ENCODE peak calls at places on chromosomes 7 and 10, in six cellular contexts. One of them, this sample, is unnamed.

GRCh38 chr10:109963439-109963838 is 40.1 kb upstream of the XPNPEP1 start:
- DNase-seq in aorta: no peak
- DNase-seq in bronchial epithelial cell: no peak
- DNase-seq in substantia nigra: no peak
- DNase-seq in natural killer cell treated with Interleukin-12 subunit alpha and Interleukin-12 subunit beta and Interleukin-15 and Interleukin-18, amount 100 ng/mL, for 72 hours: no peak
- DNase-seq in HS-5: no peak
- DNase-seq in this sample: no peak

GRCh38 chr10:99325261-99325660 is 3.9 kb upstream of the CNNM1 start:
- DNase-seq in natural killer cell treated with Interleukin-12 subunit alpha and Interleukin-12 subunit beta and Interleukin-15 and Interleukin-18, amount 100 ng/mL, for 72 hours: no peak
- DNase-seq in HS-5: no peak
- DNase-seq in aorta: no peak
- DNase-seq in substantia nigra: no peak
- DNase-seq in bronchial epithelial cell: no peak
- DNase-seq in this sample: no peak

GRCh38 chr7:32094516-32094915 is 24.3 kb upstream of the PDE1C start:
- DNase-seq in substantia nigra: no peak
- DNase-seq in natural killer cell treated with Interleukin-12 subunit alpha and Interleukin-12 subunit beta and Interleukin-15 and Interleukin-18, amount 100 ng/mL, for 72 hours: no peak
- DNase-seq in bronchial epithelial cell: no peak
- DNase-seq in aorta: no peak
- DNase-seq in HS-5: no peak
- DNase-seq in this sample: no peak

GRCh38 chr7:25180946-25181345 is 47.3 kb downstream of the NPVF start:
- DNase-seq in natural killer cell treated with Interleukin-12 subunit alpha and Interleukin-12 subunit beta and Interleukin-15 and Interleukin-18, amount 100 ng/mL, for 72 hours: no peak
- DNase-seq in bronchial epithelial cell: no peak
- DNase-seq in HS-5: no peak
- DNase-seq in aorta: no peak
- DNase-seq in substantia nigra: no peak
- DNase-seq in this sample: no peak

GRCh38 chr10:120490288-120490687 is 33.3 kb downstream of the PLPP4 start:
- DNase-seq in HS-5: no peak
- DNase-seq in bronchial epithelial cell: no peak
- DNase-seq in aorta: no peak
- DNase-seq in natural killer cell treated with Interleukin-12 subunit alpha and Interleukin-12 subunit beta and Interleukin-15 and Interleukin-18, amount 100 ng/mL, for 72 hours: no peak
- DNase-seq in substantia nigra: no peak
- DNase-seq in this sample: no peak

GRCh38 chr7:148563583-148564274 is 26.8 kb upstream of the C7orf33 start:
- DNase-seq in substantia nigra: no peak
- DNase-seq in bronchial epithelial cell: no peak
- DNase-seq in aorta: no peak
- DNase-seq in natural killer cell treated with Interleukin-12 subunit alpha and Interleukin-12 subunit beta and Interleukin-15 and Interleukin-18, amount 100 ng/mL, for 72 hours: no peak
- DNase-seq in HS-5: no peak
- DNase-seq in this sample: no peak

GRCh38 chr7:154553711-154554265 is 449.1 kb downstream of the PAXIP1 start:
- DNase-seq in natural killer cell treated with Interleukin-12 subunit alpha and Interleukin-12 subunit beta and Interleukin-15 and Interleukin-18, amount 100 ng/mL, for 72 hours: no peak
- DNase-seq in HS-5: no peak
- DNase-seq in aorta: no peak
- DNase-seq in substantia nigra: no peak
- DNase-seq in bronchial epithelial cell: no peak
- DNase-seq in this sample: no peak

GRCh38 chr10:5975641-5976473 is 1.5 kb downstream of the IL15RA start:
- DNase-seq in aorta: no peak
- DNase-seq in substantia nigra: peak
- DNase-seq in natural killer cell treated with Interleukin-12 subunit alpha and Interleukin-12 subunit beta and Interleukin-15 and Interleukin-18, amount 100 ng/mL, for 72 hours: peak
- DNase-seq in HS-5: no peak
- DNase-seq in bronchial epithelial cell: no peak
- DNase-seq in this sample: no peak

GRCh38 chr7:134029-134428 is 58.3 kb upstream of the FAM20C start:
- DNase-seq in aorta: no peak
- DNase-seq in substantia nigra: no peak
- DNase-seq in bronchial epithelial cell: no peak
- DNase-seq in HS-5: no peak
- DNase-seq in natural killer cell treated with Interleukin-12 subunit alpha and Interleukin-12 subunit beta and Interleukin-15 and Interleukin-18, amount 100 ng/mL, for 72 hours: no peak
- DNase-seq in this sample: no peak

GRCh38 chr10:131703527-131703926 is 197.3 kb upstream of the PPP2R2D start:
- DNase-seq in HS-5: no peak
- DNase-seq in natural killer cell treated with Interleukin-12 subunit alpha and Interleukin-12 subunit beta and Interleukin-15 and Interleukin-18, amount 100 ng/mL, for 72 hours: peak
- DNase-seq in aorta: peak
- DNase-seq in bronchial epithelial cell: no peak
- DNase-seq in substantia nigra: no peak
- DNase-seq in this sample: no peak

GRCh38 chr7:95859434-95859833 is 87.1 kb downstream of the DYNC1I1 start:
- DNase-seq in bronchial epithelial cell: peak
- DNase-seq in HS-5: no peak
- DNase-seq in natural killer cell treated with Interleukin-12 subunit alpha and Interleukin-12 subunit beta and Interleukin-15 and Interleukin-18, amount 100 ng/mL, for 72 hours: no peak
- DNase-seq in aorta: no peak
- DNase-seq in substantia nigra: no peak
- DNase-seq in this sample: no peak

GRCh38 chr10:45001382-45002148 is 842 bp downstream of the ZNF22 start:
- DNase-seq in HS-5: peak
- DNase-seq in natural killer cell treated with Interleukin-12 subunit alpha and Interleukin-12 subunit beta and Interleukin-15 and Interleukin-18, amount 100 ng/mL, for 72 hours: no peak
- DNase-seq in aorta: peak
- DNase-seq in bronchial epithelial cell: peak
- DNase-seq in substantia nigra: no peak
- DNase-seq in this sample: no peak

GRCh38 chr7:139543801-139544603 is 20.5 kb downstream of the CLEC2L start:
- DNase-seq in HS-5: no peak
- DNase-seq in bronchial epithelial cell: no peak
- DNase-seq in natural killer cell treated with Interleukin-12 subunit alpha and Interleukin-12 subunit beta and Interleukin-15 and Interleukin-18, amount 100 ng/mL, for 72 hours: no peak
- DNase-seq in substantia nigra: no peak
- DNase-seq in aorta: peak
- DNase-seq in this sample: no peak

GRCh38 chr10:50563906-50564305 is 59.9 kb downstream of the SGMS1 start:
- DNase-seq in bronchial epithelial cell: no peak
- DNase-seq in aorta: no peak
- DNase-seq in natural killer cell treated with Interleukin-12 subunit alpha and Interleukin-12 subunit beta and Interleukin-15 and Interleukin-18, amount 100 ng/mL, for 72 hours: no peak
- DNase-seq in HS-5: no peak
- DNase-seq in substantia nigra: no peak
- DNase-seq in this sample: no peak

GRCh38 chr7:155483868-155484325 is 26.0 kb downstream of the EN2 start:
- DNase-seq in substantia nigra: no peak
- DNase-seq in HS-5: no peak
- DNase-seq in bronchial epithelial cell: peak
- DNase-seq in natural killer cell treated with Interleukin-12 subunit alpha and Interleukin-12 subunit beta and Interleukin-15 and Interleukin-18, amount 100 ng/mL, for 72 hours: no peak
- DNase-seq in aorta: no peak
- DNase-seq in this sample: no peak

GRCh38 chr7:5670173-5670933 is 111.1 kb downstream of the RNF216 start:
- DNase-seq in substantia nigra: no peak
- DNase-seq in bronchial epithelial cell: no peak
- DNase-seq in aorta: no peak
- DNase-seq in natural killer cell treated with Interleukin-12 subunit alpha and Interleukin-12 subunit beta and Interleukin-15 and Interleukin-18, amount 100 ng/mL, for 72 hours: no peak
- DNase-seq in HS-5: no peak
- DNase-seq in this sample: no peak

GRCh38 chr7:149280661-149281507 is 18.9 kb downstream of the ZNF783 start:
- DNase-seq in bronchial epithelial cell: no peak
- DNase-seq in aorta: peak
- DNase-seq in natural killer cell treated with Interleukin-12 subunit alpha and Interleukin-12 subunit beta and Interleukin-15 and Interleukin-18, amount 100 ng/mL, for 72 hours: no peak
- DNase-seq in HS-5: no peak
- DNase-seq in substantia nigra: no peak
- DNase-seq in this sample: no peak

GRCh38 chr10:96688789-96689188 is 31.5 kb downstream of the PIK3AP1 start:
- DNase-seq in substantia nigra: no peak
- DNase-seq in bronchial epithelial cell: no peak
- DNase-seq in HS-5: no peak
- DNase-seq in natural killer cell treated with Interleukin-12 subunit alpha and Interleukin-12 subunit beta and Interleukin-15 and Interleukin-18, amount 100 ng/mL, for 72 hours: no peak
- DNase-seq in aorta: no peak
- DNase-seq in this sample: no peak

GRCh38 chr7:158064631-158065030 is 523.0 kb downstream of the PTPRN2 start:
- DNase-seq in natural killer cell treated with Interleukin-12 subunit alpha and Interleukin-12 subunit beta and Interleukin-15 and Interleukin-18, amount 100 ng/mL, for 72 hours: no peak
- DNase-seq in bronchial epithelial cell: no peak
- DNase-seq in substantia nigra: no peak
- DNase-seq in aorta: peak
- DNase-seq in HS-5: no peak
- DNase-seq in this sample: no peak

GRCh38 chr7:157684157-157684595 is 347.4 kb downstream of the DNAJB6 start:
- DNase-seq in natural killer cell treated with Interleukin-12 subunit alpha and Interleukin-12 subunit beta and Interleukin-15 and Interleukin-18, amount 100 ng/mL, for 72 hours: peak
- DNase-seq in HS-5: no peak
- DNase-seq in bronchial epithelial cell: no peak
- DNase-seq in aorta: no peak
- DNase-seq in substantia nigra: no peak
- DNase-seq in this sample: peak

GRCh38 chr10:132131581-132132250 is 55.0 kb upstream of the DPYSL4 start:
- DNase-seq in bronchial epithelial cell: no peak
- DNase-seq in substantia nigra: no peak
- DNase-seq in aorta: peak
- DNase-seq in HS-5: no peak
- DNase-seq in natural killer cell treated with Interleukin-12 subunit alpha and Interleukin-12 subunit beta and Interleukin-15 and Interleukin-18, amount 100 ng/mL, for 72 hours: peak
- DNase-seq in this sample: no peak

GRCh38 chr10:69644658-69645295 is 14.7 kb downstream of the FAM241B start:
- DNase-seq in aorta: peak
- DNase-seq in natural killer cell treated with Interleukin-12 subunit alpha and Interleukin-12 subunit beta and Interleukin-15 and Interleukin-18, amount 100 ng/mL, for 72 hours: peak
- DNase-seq in substantia nigra: peak
- DNase-seq in HS-5: peak
- DNase-seq in bronchial epithelial cell: peak
- DNase-seq in this sample: peak

GRCh38 chr7:148020679-148021078 is 569.9 kb upstream of the C7orf33 start:
- DNase-seq in aorta: no peak
- DNase-seq in substantia nigra: no peak
- DNase-seq in bronchial epithelial cell: no peak
- DNase-seq in HS-5: no peak
- DNase-seq in natural killer cell treated with Interleukin-12 subunit alpha and Interleukin-12 subunit beta and Interleukin-15 and Interleukin-18, amount 100 ng/mL, for 72 hours: no peak
- DNase-seq in this sample: no peak

GRCh38 chr10:7388602-7389001 is 22.2 kb downstream of the SFMBT2 start:
- DNase-seq in HS-5: no peak
- DNase-seq in substantia nigra: no peak
- DNase-seq in aorta: no peak
- DNase-seq in bronchial epithelial cell: no peak
- DNase-seq in natural killer cell treated with Interleukin-12 subunit alpha and Interleukin-12 subunit beta and Interleukin-15 and Interleukin-18, amount 100 ng/mL, for 72 hours: no peak
- DNase-seq in this sample: no peak

This sample was measured in neural crest cell.